ENCODE peak calls at places on chromosomes 13 and 19, in eight cellular contexts. U is transverse colon, E is spleen, T is stomach, B is suprapubic skin, J is H1, O is prostate gland, G is breast epithelium. K is an unnamed sample.

GRCh38 chr13:80436571-80437169 is 95.7 kb upstream of the SPRY2 start:
- DNase-seq in E (no peak), T (no peak), G (no peak), U (no peak), O (no peak), B (no peak), J (no peak), K (no peak)

GRCh38 chr13:99983401-99984133 is 2.0 kb downstream of the ZIC2 start:
- DNase-seq in T (no peak), E (no peak), J (no peak), O (no peak), G (no peak), B (no peak), U (no peak), K (peak)

GRCh38 chr13:23876265-23876664 is 12.9 kb downstream of the MIPEP start:
- DNase-seq in E (no peak), B (no peak), U (peak), T (no peak), O (no peak), G (no peak), J (no peak), K (peak)

GRCh38 chr19:45496349-45496953 is 396 bp downstream of the RTN2 start:
- DNase-seq in B (peak), J (no peak), E (peak), G (no peak), O (no peak), T (no peak), U (no peak), K (peak)

GRCh38 chr13:93450761-93451160 is 224.2 kb downstream of the GPC6 start:
- DNase-seq in T (no peak), O (no peak), G (no peak), E (no peak), U (no peak), B (no peak), J (no peak), K (no peak)

GRCh38 chr13:42930136-42930535 is 61.9 kb downstream of the EPSTI1 start:
- DNase-seq in U (no peak), T (no peak), J (no peak), E (no peak), B (no peak), O (no peak), G (no peak), K (no peak)

GRCh38 chr19:14381689-14382474 is 638 bp downstream of the ADGRE5 start:
- DNase-seq in G (no peak), J (no peak), T (peak), E (peak), U (peak), O (no peak), B (peak), K (no peak)

GRCh38 chr13:29892149-29892548 is 41.7 kb upstream of the UBL3 start:
- DNase-seq in U (no peak), B (no peak), O (no peak), T (no peak), G (no peak), J (no peak), E (no peak), K (peak)

GRCh38 chr13:39498471-39499114 is 104.4 kb downstream of the LHFPL6 start:
- DNase-seq in J (no peak), U (no peak), O (no peak), T (no peak), B (no peak), G (no peak), E (no peak), K (peak)

GRCh38 chr19:1811472-1811894 is 593 bp downstream of the ATP8B3 start:
- DNase-seq in U (peak), O (peak), T (peak), E (peak), J (no peak), G (peak), B (peak), K (no peak)
- TF ChIP-seq POLR2AphosphoS5 in U (peak), O (no peak), T (no peak), E (no peak), J (no peak), G (peak), B (no peak), K (no peak)

GRCh38 chr19:37973666-37974065 is 66.7 kb downstream of the SIPA1L3 start:
- DNase-seq in U (no peak), B (peak), O (no peak), T (no peak), E (peak), J (no peak), G (no peak), K (no peak)

GRCh38 chr19:37966211-37967072 is 59.4 kb downstream of the SIPA1L3 start:
- DNase-seq in T (no peak), J (no peak), B (peak), U (no peak), O (peak), G (peak), E (no peak), K (no peak)

GRCh38 chr19:37970699-37971098 is 63.7 kb downstream of the SIPA1L3 start:
- DNase-seq in U (no peak), J (no peak), T (no peak), G (no peak), O (no peak), B (no peak), E (no peak), K (no peak)

GRCh38 chr19:37972803-37973202 is 65.8 kb downstream of the SIPA1L3 start:
- DNase-seq in E (no peak), J (no peak), B (peak), O (no peak), U (no peak), T (no peak), G (no peak), K (no peak)

GRCh38 chr19:37969695-37970094 is 62.7 kb downstream of the SIPA1L3 start:
- DNase-seq in B (peak), U (no peak), G (no peak), E (no peak), T (no peak), J (no peak), O (peak), K (no peak)
- TF ChIP-seq POLR2AphosphoS5 in B (no peak), U (no peak), G (no peak), E (no peak), T (no peak), J (no peak), O (peak), K (no peak)

GRCh38 chr13:45367358-45367757 is 26.4 kb upstream of the TPT1 start:
- DNase-seq in J (peak), T (peak), O (peak), U (peak), E (peak), B (peak), G (peak), K (peak)
- TF ChIP-seq POLR2AphosphoS5 in J (peak), T (no peak), O (peak), U (no peak), E (peak), B (no peak), G (no peak), K (no peak)

GRCh38 chr13:47480121-47480520 is 521.0 kb downstream of the SUCLA2 start:
- DNase-seq in O (no peak), G (no peak), U (no peak), J (no peak), E (no peak), T (no peak), B (no peak), K (no peak)

GRCh38 chr13:47478985-47479384 is 522.1 kb downstream of the SUCLA2 start:
- DNase-seq in O (no peak), B (no peak), T (peak), E (no peak), J (no peak), U (no peak), G (no peak), K (no peak)

GRCh38 chr13:47481521-47481920 is 519.6 kb downstream of the SUCLA2 start:
- DNase-seq in B (no peak), E (no peak), G (no peak), J (no peak), U (no peak), O (no peak), T (no peak), K (no peak)

GRCh38 chr13:47484564-47484963 is 516.5 kb downstream of the SUCLA2 start:
- DNase-seq in B (no peak), T (no peak), G (no peak), J (no peak), U (no peak), E (no peak), O (no peak), K (no peak)

GRCh38 chr13:47480941-47481340 is 520.1 kb downstream of the SUCLA2 start:
- DNase-seq in G (no peak), T (no peak), J (no peak), O (no peak), B (no peak), E (no peak), U (no peak), K (peak)
- TF ChIP-seq POLR2AphosphoS5 in G (no peak), T (no peak), J (no peak), O (no peak), B (no peak), E (no peak), U (no peak), K (no peak)

DNA sequence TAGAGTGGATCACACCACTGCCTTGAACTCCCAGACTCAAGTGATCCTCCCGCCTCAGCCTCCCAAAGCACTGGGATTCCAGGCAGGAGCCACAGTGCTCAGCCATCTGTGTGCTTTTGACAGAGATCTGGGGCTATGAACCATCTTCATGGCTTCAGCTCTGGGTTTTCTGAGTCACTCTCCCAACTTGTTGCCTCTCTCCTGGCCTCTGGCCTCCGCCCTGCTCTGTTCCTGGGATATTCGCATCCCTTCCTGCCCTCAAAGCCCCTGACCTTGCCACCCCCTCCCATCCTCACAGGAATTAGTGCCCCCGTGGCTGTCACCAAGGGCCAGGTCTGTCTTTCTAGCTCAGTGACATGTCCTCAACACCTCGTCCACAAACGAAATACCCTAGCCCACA is 5.7 kb upstream of the GMIP start:
- DNase-seq in T (no peak), B (no peak), E (no peak), O (no peak), J (no peak), U (no peak), G (no peak), K (peak)
- TF ChIP-seq POLR2AphosphoS5 in T (no peak), B (no peak), E (no peak), O (no peak), J (no peak), U (no peak), G (no peak), K (no peak)

DNA sequence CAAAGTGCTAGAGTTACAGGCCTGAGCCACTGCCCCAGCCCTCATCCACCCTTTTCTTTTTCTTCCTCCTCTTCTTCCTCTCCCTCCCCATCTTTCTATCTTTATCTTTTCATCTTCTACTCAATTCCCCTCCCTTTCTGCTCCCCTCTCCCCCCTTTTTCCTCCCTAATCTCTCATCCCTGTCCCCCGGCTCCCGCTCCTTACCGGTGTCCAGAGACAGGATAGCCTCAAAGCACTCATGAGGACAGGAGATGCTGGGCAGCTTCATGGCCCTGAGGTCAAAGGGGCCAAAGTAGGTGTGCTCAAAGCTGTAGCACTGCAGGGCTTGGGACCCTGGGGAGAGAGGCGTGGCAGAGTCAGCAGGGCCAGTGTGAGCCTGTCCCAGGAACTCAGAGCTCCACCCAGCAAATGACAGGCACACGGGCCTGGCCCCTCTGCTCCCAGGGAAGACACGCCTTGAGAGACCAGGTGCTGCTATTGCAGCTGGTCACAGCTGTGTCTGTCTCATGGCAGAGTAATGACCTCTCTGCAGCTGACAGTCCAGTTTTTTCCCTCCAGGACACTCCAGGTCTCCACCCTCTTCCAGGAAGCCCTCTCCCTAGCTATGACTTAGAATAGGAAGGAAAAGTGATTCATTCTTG is 2.6 kb downstream of the LYPD5 start:
- DNase-seq in U (peak), E (no peak), B (no peak), J (no peak), O (no peak), T (no peak), G (no peak), K (peak)
- TF ChIP-seq POLR2AphosphoS5 in U (peak), E (peak), B (no peak), J (no peak), O (no peak), T (no peak), G (no peak), K (no peak)

GRCh38 chr19:54379187-54379678 is 14.5 kb upstream of the LAIR1 start:
- DNase-seq in U (no peak), T (no peak), E (no peak), J (no peak), O (no peak), G (no peak), B (no peak), K (no peak)

GRCh38 chr19:54380897-54381296 is 16.2 kb upstream of the LAIR1 start:
- DNase-seq in E (no peak), U (no peak), O (no peak), B (no peak), T (no peak), J (no peak), G (no peak), K (no peak)

GRCh38 chr19:54388001-54388802 is 23.5 kb upstream of the LAIR1 start:
- DNase-seq in O (no peak), G (no peak), T (no peak), B (no peak), E (peak), U (peak), J (no peak), K (peak)

GRCh38 chr19:54388803-54389144 is 24.0 kb upstream of the LAIR1 start:
- DNase-seq in U (no peak), J (no peak), G (no peak), T (no peak), E (no peak), O (no peak), B (no peak), K (no peak)

GRCh38 chr19:54383330-54383729 is 18.6 kb upstream of the LAIR1 start:
- DNase-seq in O (no peak), U (no peak), J (no peak), B (no peak), E (no peak), G (no peak), T (no peak), K (no peak)
- TF ChIP-seq POLR2AphosphoS5 in O (no peak), U (no peak), J (no peak), B (no peak), E (no peak), G (no peak), T (no peak), K (no peak)

K was measured in GM23338.